ENCODE peak calls at places on chromosomes 11 and 22, in five cellular contexts. W, H, V, O and U are unnamed samples.

GRCh38 chr22:36865346-36865745 is 4.5 kb downstream of the NCF4 start:
- DNase-seq in V (peak; percentile 57), W (no peak), H (no peak), O (no peak), U (peak; percentile 7)

GRCh38 chr11:61967177-61967923 is at the start of gene FTH1:
- DNase-seq in H (peak; percentile 96), W (peak; percentile 96), V (peak; percentile 88), O (peak; percentile 94), U (peak; percentile 91)

GRCh38 chr11:76601712-76602111 is 68.8 kb downstream of the LRRC32 start:
- DNase-seq in V (no peak), H (no peak), O (no peak), W (no peak), U (no peak)

GRCh38 chr11:76613901-76614300 is 56.6 kb downstream of the LRRC32 start:
- DNase-seq in V (no peak), W (no peak), O (no peak), H (no peak), U (no peak)

GRCh38 chr11:95076416-95076815 is 9.7 kb downstream of the SRSF8 start:
- DNase-seq in W (no peak), O (peak; percentile 87), V (peak; percentile 61), H (no peak), U (peak; percentile 86)

GRCh38 chr11:67646535-67647336 is 3.8 kb downstream of the ACY3 start:
- DNase-seq in V (no peak), O (no peak), W (peak; percentile 79), H (no peak), U (no peak)

GRCh38 chr22:46638601-46639431 is 18.6 kb downstream of the GRAMD4 start:
- DNase-seq in W (no peak), H (no peak), O (peak; percentile 28), V (no peak), U (peak; percentile 20)

GRCh38 chr11:72684236-72684912 is 10.2 kb upstream of the PDE2A start:
- DNase-seq in W (peak; percentile 58), H (peak; percentile 89), V (peak; percentile 74), O (peak; percentile 60), U (peak; percentile 61)

GRCh38 chr11:65865550-65866172 is 5.4 kb downstream of the MUS81 start:
- DNase-seq in O (no peak), H (no peak), W (no peak), V (no peak), U (no peak)

GRCh38 chr11:75492181-75492820 is 33.4 kb downstream of the GDPD5 start:
- DNase-seq in H (no peak), V (peak; percentile 62), O (no peak), W (peak; percentile 32), U (no peak)

GRCh38 chr22:46905415-46905814 is 143.0 kb downstream of the TBC1D22A start:
- DNase-seq in O (no peak), V (no peak), W (no peak), H (peak; percentile 32), U (no peak)

GRCh38 chr11:17541330-17541885 is 2.8 kb downstream of the USH1C start:
- DNase-seq in W (peak; percentile 48), O (no peak), H (no peak), V (peak; percentile 14), U (no peak)

GRCh38 chr11:44263711-44264110 is 46.2 kb downstream of the ALX4 start:
- DNase-seq in V (no peak), W (no peak), O (no peak), H (no peak), U (no peak)

GRCh38 chr22:41768420-41768819 is 32.1 kb upstream of the CCDC134 start:
- DNase-seq in W (no peak), H (no peak), O (peak; percentile 17), V (peak; percentile 84), U (no peak)

GRCh38 chr11:3849297-3849874 is 6.1 kb upstream of the STIM1 start:
- DNase-seq in H (no peak), O (peak; percentile 63), W (no peak), V (peak; percentile 52), U (peak; percentile 52)

GRCh38 chr22:46010177-46010867 is 33.4 kb upstream of the WNT7B start:
- DNase-seq in O (peak; percentile 69), W (no peak), H (no peak), V (peak; percentile 52), U (no peak)

DNA sequence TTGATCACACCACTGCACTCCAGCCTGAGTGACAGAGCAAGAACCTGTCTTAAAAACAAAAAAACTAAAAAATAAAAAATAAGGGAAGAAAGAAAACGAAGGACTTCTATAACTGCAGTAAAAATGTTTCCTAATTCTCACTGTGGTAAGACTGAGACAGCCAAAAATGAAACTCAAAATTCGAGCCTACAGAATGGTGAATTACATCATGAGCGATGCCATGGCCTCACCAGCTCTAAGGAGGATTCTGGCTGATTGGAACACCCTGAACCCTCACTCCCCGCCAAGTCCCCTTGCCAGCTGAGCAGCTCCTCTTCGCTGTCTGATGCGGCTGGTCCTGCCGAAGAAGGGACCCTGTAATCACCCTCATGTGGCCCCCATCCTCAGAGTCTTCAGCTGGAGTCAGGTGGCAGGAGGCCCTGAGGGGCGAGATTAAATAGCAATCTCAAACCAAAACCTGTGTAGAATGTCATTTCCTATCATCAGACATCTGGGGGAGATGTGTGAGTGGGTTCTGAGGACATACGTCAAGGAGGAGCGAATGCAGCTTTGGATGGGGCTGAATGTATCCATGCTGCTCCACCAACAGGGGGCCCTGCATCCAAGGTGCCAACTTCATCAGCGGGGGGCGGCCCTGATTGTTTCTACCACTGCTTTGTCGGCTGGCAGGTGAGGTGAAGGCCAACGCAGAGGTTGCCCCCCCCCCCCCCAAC is 29.2 kb downstream of the PDGFB start:
- DNase-seq in W (no peak), O (no peak), V (no peak), H (no peak), U (no peak)
- TF ChIP-seq CTCF in W (peak; percentile 24), O (peak; percentile 20), V (peak; percentile 24), H (peak; percentile 48), U (peak; percentile 31)

DNA sequence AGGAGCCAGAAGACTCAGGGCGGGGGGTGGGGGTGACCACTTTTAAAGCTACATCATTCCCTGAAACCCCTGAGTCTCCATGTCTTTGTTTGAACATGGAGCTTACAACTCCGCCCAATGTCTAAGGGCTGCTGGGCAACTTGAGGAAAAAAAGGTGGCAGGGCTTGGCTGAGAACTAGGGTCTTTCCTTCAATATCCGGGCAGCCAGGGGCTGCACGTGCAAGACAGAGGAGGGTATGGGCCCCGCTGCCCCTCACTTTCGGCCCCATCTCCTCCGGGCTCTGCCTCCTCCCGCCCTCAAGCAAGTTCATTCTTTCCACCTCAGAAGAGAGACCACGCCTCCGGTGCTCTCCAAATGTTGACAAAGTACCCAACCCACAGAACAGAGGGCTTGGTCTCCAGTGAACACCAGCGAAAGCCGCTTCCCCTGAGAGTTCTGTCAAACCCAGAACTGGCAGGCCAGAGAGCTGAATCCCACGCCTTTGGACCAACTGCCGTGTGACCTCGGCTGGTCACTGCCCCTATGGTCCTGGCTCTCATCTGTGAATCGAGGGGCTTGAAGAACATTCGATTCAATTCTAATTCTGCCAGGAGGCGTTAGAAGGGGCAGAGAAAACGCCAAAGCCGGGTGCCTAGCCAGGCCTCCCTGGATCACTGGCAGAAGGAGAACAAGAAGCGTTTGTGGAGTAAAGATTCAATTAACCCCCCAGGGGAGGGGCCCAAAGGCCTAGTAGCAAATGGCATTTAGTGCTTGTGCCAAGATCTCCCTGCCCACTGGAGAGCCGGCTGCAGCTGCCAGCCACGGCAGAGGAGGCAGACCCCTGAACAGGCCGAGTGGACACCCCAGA is 7.3 kb downstream of the PDGFB start:
- DNase-seq in W (no peak), V (no peak), O (no peak), H (no peak), U (no peak)
- H3K4me3 ChIP-seq in W (no peak overlapping the region), V (no peak overlapping the region), O (no peak overlapping the region), H (no peak overlapping the region), U (no peak overlapping the region)

DNA sequence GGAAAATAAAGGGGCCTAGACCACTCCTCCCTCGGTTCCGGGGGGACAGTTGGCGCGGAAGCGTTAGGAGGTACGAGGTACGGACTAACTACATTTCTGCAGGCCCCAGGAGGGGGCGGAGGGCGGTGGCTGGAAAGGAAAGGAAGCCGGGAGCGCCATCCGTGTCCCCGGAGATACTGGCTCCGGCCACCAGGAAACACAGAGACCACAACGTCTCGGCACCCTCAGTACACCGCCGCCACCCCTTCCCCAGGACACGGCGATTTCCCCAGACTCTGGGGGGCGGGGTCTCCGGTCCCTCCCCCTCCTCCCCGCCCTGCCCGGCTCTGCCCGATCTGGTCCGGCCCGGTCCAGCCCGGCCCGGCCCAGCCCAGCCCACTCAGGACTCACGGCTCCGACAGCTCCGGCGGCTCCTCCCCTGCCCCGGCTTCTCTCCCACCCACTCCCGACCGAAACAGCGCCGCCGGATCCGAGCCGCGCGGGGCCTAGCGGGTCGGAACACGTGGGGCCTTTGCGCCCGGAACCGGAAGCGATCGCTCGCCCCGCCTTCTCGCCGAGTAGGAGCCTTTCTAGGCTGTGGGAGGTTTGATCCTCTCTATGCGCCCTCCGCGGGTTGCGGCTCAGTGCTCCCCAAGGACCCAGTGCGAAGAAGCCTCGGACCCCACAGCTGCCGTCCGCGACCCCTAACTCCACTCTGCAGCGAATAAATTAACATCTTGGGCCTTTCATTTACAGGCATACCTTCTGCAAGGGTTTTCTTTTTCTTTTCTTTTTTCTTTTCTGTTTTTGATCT is at the start of gene ZNF202:
- DNase-seq in O (peak; percentile 88), H (peak; percentile 89), W (peak; percentile 93), V (peak; percentile 90), U (peak; percentile 89)
- TF ChIP-seq CTCF in O (peak; percentile 27), H (peak; percentile 43), W (peak; percentile 14), V (peak; percentile 16), U (no peak)

GRCh38 chr11:59578369-59578768 is 37.2 kb downstream of the OSBP start:
- DNase-seq in H (no peak), V (no peak), W (no peak), O (no peak), U (no peak)

GRCh38 chr11:59584294-59584693 is 31.3 kb downstream of the OSBP start:
- DNase-seq in V (no peak), O (no peak), W (no peak), H (no peak), U (no peak)

DNA sequence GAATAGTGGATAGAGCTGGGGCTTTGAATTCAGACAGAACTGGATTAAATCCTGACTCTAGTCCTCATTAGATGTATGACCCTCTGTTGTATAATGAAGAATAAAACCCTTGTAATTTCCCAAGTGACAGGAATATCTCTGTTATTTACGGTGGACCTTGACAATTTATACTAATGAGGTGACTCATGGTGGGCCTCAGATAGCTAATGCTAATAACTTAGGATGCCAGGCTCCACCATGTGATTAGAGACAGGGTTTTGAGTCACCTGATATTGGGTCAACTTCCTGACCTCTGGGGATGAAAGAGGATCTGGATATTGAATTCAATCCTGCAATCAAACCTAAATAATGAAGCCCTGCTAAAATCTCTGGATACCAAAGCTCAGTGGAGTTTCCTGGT is 33.6 kb downstream of the OSBP start:
- DNase-seq in O (no peak), H (no peak), V (no peak), W (no peak), U (peak; percentile 38)
- H3K4me3 ChIP-seq in O (no peak overlapping the region), H (no peak overlapping the region), V (no peak overlapping the region), W (no peak overlapping the region), U (no peak overlapping the region)

GRCh38 chr22:19854778-19855503 is at the start of the genes GNB1L and RTL10:
- DNase-seq in V (peak; percentile 98), H (peak; percentile 95), W (peak; percentile 98), O (peak; percentile 95), U (peak; percentile 96)
- TF ChIP-seq CTCF in V (no peak), H (peak; percentile 31), W (peak; percentile 16), O (peak; percentile 8), U (no peak)

DNA sequence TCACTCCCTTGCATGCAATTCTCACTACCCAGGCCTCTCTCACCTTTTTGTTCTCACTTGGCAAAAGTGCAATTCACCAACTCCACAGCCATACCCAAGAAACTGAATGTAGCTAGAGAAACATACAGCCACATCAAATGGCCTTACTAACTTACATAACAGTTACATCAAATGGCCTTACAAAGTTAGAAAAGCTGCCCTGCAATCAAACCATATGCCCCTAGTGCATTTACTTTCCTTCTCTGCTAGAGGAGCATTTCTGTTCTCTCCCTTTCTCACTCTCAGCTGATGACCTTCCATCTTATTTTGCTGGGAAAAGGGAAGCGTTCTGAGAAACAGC is 10.3 kb downstream of the PRCP start:
- DNase-seq in V (no peak), O (peak; percentile 7), H (no peak), W (no peak), U (no peak)
- H3K4me3 ChIP-seq in V (no peak overlapping the region), O (no peak overlapping the region), H (no peak overlapping the region), W (no peak overlapping the region), U (no peak overlapping the region)